ENCODE peak calls at places on chromosomes 13 and 19, in nine cellular contexts. One of them, this sample, is unnamed.

GRCh38 chr19:11260996-11261395 is 1.3 kb downstream of the DOCK6 start:
- DNase-seq in iPS-NIHi11: no peak
- DNase-seq in CD8-positive, alpha-beta T cell: no peak
- DNase-seq in HEK293T: no peak
- DNase-seq in AG10803: no peak
- DNase-seq in M059J: no peak
- DNase-seq in fibroblast of pulmonary artery: no peak
- DNase-seq in Panc1: no peak
- DNase-seq in NCI-H2227 treated with DMSO at 0.1 percent for 48 hours: no peak
- DNase-seq in this sample: no peak

GRCh38 chr13:104171132-104171531 is 1104.9 kb upstream of the SLC10A2 start:
- DNase-seq in iPS-NIHi11: no peak
- DNase-seq in AG10803: no peak
- DNase-seq in NCI-H2227 treated with DMSO at 0.1 percent for 48 hours: peak
- DNase-seq in Panc1: no peak
- DNase-seq in M059J: no peak
- DNase-seq in fibroblast of pulmonary artery: no peak
- DNase-seq in HEK293T: no peak
- DNase-seq in CD8-positive, alpha-beta T cell: no peak
- DNase-seq in this sample: no peak

GRCh38 chr19:52351512-52351911 is 15.5 kb downstream of the ZNF610 start:
- DNase-seq in iPS-NIHi11: peak
- DNase-seq in HEK293T: no peak
- DNase-seq in CD8-positive, alpha-beta T cell: no peak
- DNase-seq in fibroblast of pulmonary artery: no peak
- DNase-seq in NCI-H2227 treated with DMSO at 0.1 percent for 48 hours: no peak
- DNase-seq in Panc1: no peak
- DNase-seq in M059J: no peak
- DNase-seq in AG10803: no peak
- DNase-seq in this sample: no peak

GRCh38 chr13:80338781-80339577 is 1.9 kb downstream of the SPRY2 start:
- DNase-seq in AG10803: peak
- DNase-seq in CD8-positive, alpha-beta T cell: no peak
- DNase-seq in fibroblast of pulmonary artery: peak
- DNase-seq in iPS-NIHi11: peak
- DNase-seq in M059J: peak
- DNase-seq in Panc1: no peak
- DNase-seq in NCI-H2227 treated with DMSO at 0.1 percent for 48 hours: peak
- DNase-seq in HEK293T: peak
- DNase-seq in this sample: peak

GRCh38 chr13:59771272-59771671 is 392.5 kb downstream of the DIAPH3 start:
- DNase-seq in CD8-positive, alpha-beta T cell: no peak
- DNase-seq in AG10803: peak
- DNase-seq in NCI-H2227 treated with DMSO at 0.1 percent for 48 hours: peak
- DNase-seq in Panc1: no peak
- DNase-seq in M059J: peak
- DNase-seq in iPS-NIHi11: no peak
- DNase-seq in fibroblast of pulmonary artery: peak
- DNase-seq in HEK293T: no peak
- DNase-seq in this sample: peak

GRCh38 chr19:6616011-6616410 is 25.1 kb upstream of the CD70 start:
- DNase-seq in Panc1: no peak
- DNase-seq in M059J: peak
- DNase-seq in NCI-H2227 treated with DMSO at 0.1 percent for 48 hours: no peak
- DNase-seq in HEK293T: no peak
- DNase-seq in fibroblast of pulmonary artery: peak
- DNase-seq in AG10803: peak
- DNase-seq in CD8-positive, alpha-beta T cell: no peak
- DNase-seq in iPS-NIHi11: no peak
- DNase-seq in this sample: peak

GRCh38 chr19:37007587-37008220 is 70.5 kb upstream of the ZNF420 start:
- DNase-seq in fibroblast of pulmonary artery: peak
- DNase-seq in iPS-NIHi11: no peak
- DNase-seq in Panc1: no peak
- DNase-seq in CD8-positive, alpha-beta T cell: peak
- DNase-seq in M059J: no peak
- DNase-seq in AG10803: peak
- DNase-seq in HEK293T: no peak
- DNase-seq in NCI-H2227 treated with DMSO at 0.1 percent for 48 hours: peak
- DNase-seq in this sample: peak

GRCh38 chr13:45198041-45198440 is 2.8 kb downstream of the KCTD4 start:
- DNase-seq in M059J: no peak
- DNase-seq in fibroblast of pulmonary artery: no peak
- DNase-seq in CD8-positive, alpha-beta T cell: no peak
- DNase-seq in NCI-H2227 treated with DMSO at 0.1 percent for 48 hours: no peak
- DNase-seq in HEK293T: no peak
- DNase-seq in AG10803: no peak
- DNase-seq in Panc1: no peak
- DNase-seq in iPS-NIHi11: no peak
- DNase-seq in this sample: no peak

GRCh38 chr19:19110410-19111137 is 27.7 kb downstream of the TMEM161A start:
- DNase-seq in Panc1: no peak
- DNase-seq in iPS-NIHi11: peak
- DNase-seq in NCI-H2227 treated with DMSO at 0.1 percent for 48 hours: no peak
- DNase-seq in CD8-positive, alpha-beta T cell: peak
- DNase-seq in AG10803: no peak
- DNase-seq in fibroblast of pulmonary artery: no peak
- DNase-seq in HEK293T: no peak
- DNase-seq in M059J: no peak
- DNase-seq in this sample: no peak

GRCh38 chr13:64688893-64689677 is 2541.1 kb downstream of the PCDH9 start:
- DNase-seq in CD8-positive, alpha-beta T cell: no peak
- DNase-seq in Panc1: peak
- DNase-seq in fibroblast of pulmonary artery: peak
- DNase-seq in AG10803: peak
- DNase-seq in HEK293T: no peak
- DNase-seq in M059J: no peak
- DNase-seq in NCI-H2227 treated with DMSO at 0.1 percent for 48 hours: no peak
- DNase-seq in iPS-NIHi11: no peak
- DNase-seq in this sample: peak

GRCh38 chr19:54518844-54519243 is 16.2 kb downstream of the LAIR2 start:
- DNase-seq in Panc1: peak
- DNase-seq in NCI-H2227 treated with DMSO at 0.1 percent for 48 hours: no peak
- DNase-seq in iPS-NIHi11: no peak
- DNase-seq in M059J: peak
- DNase-seq in CD8-positive, alpha-beta T cell: no peak
- DNase-seq in AG10803: no peak
- DNase-seq in HEK293T: no peak
- DNase-seq in fibroblast of pulmonary artery: no peak
- DNase-seq in this sample: no peak

GRCh38 chr19:2578391-2578826 is 102.5 kb downstream of the GADD45B start:
- DNase-seq in HEK293T: no peak
- DNase-seq in CD8-positive, alpha-beta T cell: no peak
- DNase-seq in M059J: peak
- DNase-seq in NCI-H2227 treated with DMSO at 0.1 percent for 48 hours: no peak
- DNase-seq in Panc1: no peak
- DNase-seq in iPS-NIHi11: peak
- DNase-seq in AG10803: peak
- DNase-seq in fibroblast of pulmonary artery: peak
- DNase-seq in this sample: peak

GRCh38 chr13:30864352-30865130 is 41.5 kb upstream of the MEDAG start:
- DNase-seq in HEK293T: no peak
- DNase-seq in CD8-positive, alpha-beta T cell: no peak
- DNase-seq in AG10803: peak
- DNase-seq in M059J: peak
- DNase-seq in NCI-H2227 treated with DMSO at 0.1 percent for 48 hours: no peak
- DNase-seq in fibroblast of pulmonary artery: peak
- DNase-seq in Panc1: no peak
- DNase-seq in iPS-NIHi11: no peak
- DNase-seq in this sample: peak

GRCh38 chr13:32298695-32299094 is 16.5 kb downstream of the ZAR1L start:
- DNase-seq in AG10803: no peak
- DNase-seq in M059J: no peak
- DNase-seq in NCI-H2227 treated with DMSO at 0.1 percent for 48 hours: no peak
- DNase-seq in fibroblast of pulmonary artery: no peak
- DNase-seq in CD8-positive, alpha-beta T cell: no peak
- DNase-seq in HEK293T: no peak
- DNase-seq in Panc1: no peak
- DNase-seq in iPS-NIHi11: no peak
- DNase-seq in this sample: no peak

GRCh38 chr13:81326913-81327312 is 986.0 kb upstream of the SPRY2 start:
- DNase-seq in CD8-positive, alpha-beta T cell: no peak
- DNase-seq in NCI-H2227 treated with DMSO at 0.1 percent for 48 hours: no peak
- DNase-seq in fibroblast of pulmonary artery: no peak
- DNase-seq in Panc1: no peak
- DNase-seq in iPS-NIHi11: no peak
- DNase-seq in HEK293T: no peak
- DNase-seq in AG10803: no peak
- DNase-seq in M059J: no peak
- DNase-seq in this sample: no peak

GRCh38 chr19:35045667-35046300 is 4.3 kb downstream of the HPN start:
- DNase-seq in HEK293T: peak
- DNase-seq in iPS-NIHi11: peak
- DNase-seq in AG10803: peak
- DNase-seq in fibroblast of pulmonary artery: peak
- DNase-seq in Panc1: no peak
- DNase-seq in NCI-H2227 treated with DMSO at 0.1 percent for 48 hours: no peak
- DNase-seq in CD8-positive, alpha-beta T cell: no peak
- DNase-seq in M059J: peak
- DNase-seq in this sample: no peak

GRCh38 chr19:2815191-2815614 is 4.5 kb upstream of the ZNF554 start:
- DNase-seq in iPS-NIHi11: peak
- DNase-seq in AG10803: no peak
- DNase-seq in Panc1: no peak
- DNase-seq in M059J: no peak
- DNase-seq in HEK293T: no peak
- DNase-seq in fibroblast of pulmonary artery: no peak
- DNase-seq in NCI-H2227 treated with DMSO at 0.1 percent for 48 hours: no peak
- DNase-seq in CD8-positive, alpha-beta T cell: no peak
- DNase-seq in this sample: no peak

GRCh38 chr13:73730014-73730413 is 404.2 kb downstream of the KLF12 start:
- DNase-seq in Panc1: no peak
- DNase-seq in AG10803: no peak
- DNase-seq in HEK293T: no peak
- DNase-seq in NCI-H2227 treated with DMSO at 0.1 percent for 48 hours: no peak
- DNase-seq in iPS-NIHi11: no peak
- DNase-seq in M059J: no peak
- DNase-seq in fibroblast of pulmonary artery: no peak
- DNase-seq in CD8-positive, alpha-beta T cell: no peak
- DNase-seq in this sample: no peak

GRCh38 chr13:88125055-88125454 is 453.9 kb downstream of the SLITRK5 start:
- DNase-seq in HEK293T: no peak
- DNase-seq in AG10803: no peak
- DNase-seq in Panc1: no peak
- DNase-seq in fibroblast of pulmonary artery: no peak
- DNase-seq in M059J: no peak
- DNase-seq in CD8-positive, alpha-beta T cell: no peak
- DNase-seq in NCI-H2227 treated with DMSO at 0.1 percent for 48 hours: no peak
- DNase-seq in iPS-NIHi11: no peak
- DNase-seq in this sample: no peak

GRCh38 chr19:45391346-45391745 is 13.5 kb downstream of the PPP1R13L start:
- DNase-seq in Panc1: no peak
- DNase-seq in AG10803: no peak
- DNase-seq in NCI-H2227 treated with DMSO at 0.1 percent for 48 hours: peak
- DNase-seq in CD8-positive, alpha-beta T cell: no peak
- DNase-seq in iPS-NIHi11: peak
- DNase-seq in M059J: peak
- DNase-seq in fibroblast of pulmonary artery: no peak
- DNase-seq in HEK293T: peak
- DNase-seq in this sample: no peak

GRCh38 chr19:53182202-53182601 is 11.0 kb downstream of the ZNF665 start:
- DNase-seq in CD8-positive, alpha-beta T cell: no peak
- DNase-seq in NCI-H2227 treated with DMSO at 0.1 percent for 48 hours: no peak
- DNase-seq in fibroblast of pulmonary artery: no peak
- DNase-seq in HEK293T: no peak
- DNase-seq in iPS-NIHi11: no peak
- DNase-seq in AG10803: no peak
- DNase-seq in Panc1: no peak
- DNase-seq in M059J: peak
- DNase-seq in this sample: peak

GRCh38 chr13:22175815-22176214 is 504.9 kb downstream of the FGF9 start:
- DNase-seq in HEK293T: no peak
- DNase-seq in NCI-H2227 treated with DMSO at 0.1 percent for 48 hours: no peak
- DNase-seq in M059J: no peak
- DNase-seq in fibroblast of pulmonary artery: no peak
- DNase-seq in AG10803: no peak
- DNase-seq in iPS-NIHi11: peak
- DNase-seq in Panc1: no peak
- DNase-seq in CD8-positive, alpha-beta T cell: no peak
- DNase-seq in this sample: no peak

GRCh38 chr13:67986234-67986633 is 756.1 kb upstream of the PCDH9 start:
- DNase-seq in AG10803: no peak
- DNase-seq in M059J: no peak
- DNase-seq in NCI-H2227 treated with DMSO at 0.1 percent for 48 hours: no peak
- DNase-seq in Panc1: no peak
- DNase-seq in iPS-NIHi11: no peak
- DNase-seq in HEK293T: no peak
- DNase-seq in fibroblast of pulmonary artery: no peak
- DNase-seq in CD8-positive, alpha-beta T cell: no peak
- DNase-seq in this sample: no peak

GRCh38 chr13:40401911-40402776 is 264.3 kb downstream of the FOXO1 start:
- DNase-seq in AG10803: peak
- DNase-seq in Panc1: no peak
- DNase-seq in HEK293T: peak
- DNase-seq in NCI-H2227 treated with DMSO at 0.1 percent for 48 hours: no peak
- DNase-seq in CD8-positive, alpha-beta T cell: no peak
- DNase-seq in iPS-NIHi11: peak
- DNase-seq in fibroblast of pulmonary artery: peak
- DNase-seq in M059J: peak
- DNase-seq in this sample: peak

GRCh38 chr13:35978607-35979316 is 152.4 kb downstream of the DCLK1 start:
- DNase-seq in fibroblast of pulmonary artery: peak
- DNase-seq in HEK293T: peak
- DNase-seq in Panc1: peak
- DNase-seq in AG10803: peak
- DNase-seq in NCI-H2227 treated with DMSO at 0.1 percent for 48 hours: peak
- DNase-seq in CD8-positive, alpha-beta T cell: no peak
- DNase-seq in M059J: peak
- DNase-seq in iPS-NIHi11: peak
- DNase-seq in this sample: peak

GRCh38 chr13:105569816-105570215 is 965.6 kb downstream of the EFNB2 start:
- DNase-seq in AG10803: no peak
- DNase-seq in fibroblast of pulmonary artery: no peak
- DNase-seq in M059J: peak
- DNase-seq in iPS-NIHi11: no peak
- DNase-seq in HEK293T: no peak
- DNase-seq in NCI-H2227 treated with DMSO at 0.1 percent for 48 hours: no peak
- DNase-seq in Panc1: no peak
- DNase-seq in CD8-positive, alpha-beta T cell: no peak
- DNase-seq in this sample: no peak

GRCh38 chr13:63024458-63024857 is 1608.8 kb upstream of the PCDH20 start:
- DNase-seq in HEK293T: peak
- DNase-seq in fibroblast of pulmonary artery: peak
- DNase-seq in CD8-positive, alpha-beta T cell: no peak
- DNase-seq in M059J: no peak
- DNase-seq in Panc1: no peak
- DNase-seq in AG10803: no peak
- DNase-seq in NCI-H2227 treated with DMSO at 0.1 percent for 48 hours: no peak
- DNase-seq in iPS-NIHi11: no peak
- DNase-seq in this sample: peak

GRCh38 chr13:113638806-113639205 is 19.2 kb downstream of the ATP4B start:
- DNase-seq in AG10803: no peak
- DNase-seq in iPS-NIHi11: no peak
- DNase-seq in NCI-H2227 treated with DMSO at 0.1 percent for 48 hours: no peak
- DNase-seq in CD8-positive, alpha-beta T cell: no peak
- DNase-seq in HEK293T: no peak
- DNase-seq in M059J: no peak
- DNase-seq in fibroblast of pulmonary artery: no peak
- DNase-seq in Panc1: no peak
- DNase-seq in this sample: no peak

GRCh38 chr13:41610426-41610825 is 153.1 kb downstream of the RGCC start:
- DNase-seq in AG10803: peak
- DNase-seq in CD8-positive, alpha-beta T cell: no peak
- DNase-seq in fibroblast of pulmonary artery: peak
- DNase-seq in iPS-NIHi11: peak
- DNase-seq in HEK293T: no peak
- DNase-seq in M059J: no peak
- DNase-seq in NCI-H2227 treated with DMSO at 0.1 percent for 48 hours: no peak
- DNase-seq in Panc1: no peak
- DNase-seq in this sample: peak

GRCh38 chr13:112740502-112741131 is 50.8 kb downstream of the ATP11A start:
- DNase-seq in CD8-positive, alpha-beta T cell: no peak
- DNase-seq in iPS-NIHi11: no peak
- DNase-seq in M059J: peak
- DNase-seq in fibroblast of pulmonary artery: peak
- DNase-seq in Panc1: no peak
- DNase-seq in HEK293T: no peak
- DNase-seq in NCI-H2227 treated with DMSO at 0.1 percent for 48 hours: no peak
- DNase-seq in AG10803: peak
- DNase-seq in this sample: peak

GRCh38 chr13:90824027-90824426 is 523.5 kb upstream of the MIR17HG start:
- DNase-seq in HEK293T: no peak
- DNase-seq in iPS-NIHi11: no peak
- DNase-seq in AG10803: no peak
- DNase-seq in NCI-H2227 treated with DMSO at 0.1 percent for 48 hours: no peak
- DNase-seq in M059J: no peak
- DNase-seq in Panc1: no peak
- DNase-seq in CD8-positive, alpha-beta T cell: no peak
- DNase-seq in fibroblast of pulmonary artery: no peak
- DNase-seq in this sample: no peak